ENCODE peak calls at places on chromosomes 2 and 18, in four cellular contexts. Q, A, I and E are unnamed samples.

GRCh38 chr2:230870544-230871360 is 6.0 kb downstream of the ITM2C start:
- DNase-seq in A (no peak), I (no peak), Q (no peak), E (no peak)

GRCh38 chr18:52190630-52191029 is 149.4 kb upstream of the DCC start:
- DNase-seq in I (no peak), A (no peak), Q (no peak), E (no peak)

GRCh38 chr2:122390406-122390805 is 635.0 kb downstream of the TSN start:
- DNase-seq in Q (no peak), A (peak; percentile 48), I (no peak), E (no peak)

GRCh38 chr18:26088482-26088881 is 1.9 kb downstream of the SS18 start:
- DNase-seq in Q (peak; percentile 5), A (no peak), I (no peak), E (no peak)

GRCh38 chr2:105397025-105397722 is 1.7 kb downstream of the FHL2 start:
- DNase-seq in I (no peak), Q (no peak), A (peak; percentile 25), E (no peak)

GRCh38 chr2:166090900-166091299 is 36.9 kb downstream of the SCN1A start:
- DNase-seq in A (no peak), I (no peak), Q (peak; percentile 4), E (no peak)

GRCh38 chr2:89829828-89830227 is 1138.4 kb downstream of the RPIA start:
- DNase-seq in I (no peak), Q (no peak), A (no peak), E (no peak)

GRCh38 chr2:101758001-101758400 is 60.5 kb downstream of the MAP4K4 start:
- DNase-seq in A (no peak), I (no peak), Q (no peak), E (no peak)

GRCh38 chr2:75041226-75041625 is 82.8 kb downstream of the POLE4 start:
- DNase-seq in A (no peak), I (no peak), Q (no peak), E (no peak)

GRCh38 chr2:185618630-185619029 is 120.0 kb upstream of the FSIP2 start:
- DNase-seq in A (no peak), Q (peak; percentile 50), I (no peak), E (no peak)

GRCh38 chr2:100207411-100207885 is 65.1 kb upstream of the AFF3 start:
- DNase-seq in I (no peak), A (no peak), Q (no peak), E (no peak)

GRCh38 chr2:212147921-212148513 is 390.6 kb downstream of the ERBB4 start:
- DNase-seq in Q (peak; percentile 20), A (peak; percentile 20), I (no peak), E (no peak)

GRCh38 chr2:240142256-240142775 is 1.9 kb upstream of the OTOS start:
- DNase-seq in Q (no peak), A (no peak), I (no peak), E (peak; percentile 18)

GRCh38 chr2:45684756-45685155 is 33.3 kb downstream of the PRKCE start:
- DNase-seq in Q (no peak), A (no peak), I (no peak), E (no peak)

GRCh38 chr2:190404487-190404886 is 3.7 kb upstream of the MFSD6 start:
- DNase-seq in I (no peak), A (peak; percentile 23), Q (no peak), E (no peak)

GRCh38 chr2:232659359-232659758 is 26.0 kb downstream of the EFHD1 start:
- DNase-seq in I (no peak), Q (peak; percentile 45), A (no peak), E (no peak)

GRCh38 chr2:33588246-33588645 is 10.9 kb downstream of the FAM98A start:
- DNase-seq in A (no peak), Q (no peak), I (no peak), E (no peak)

GRCh38 chr2:8882094-8882493 is 44.7 kb upstream of the KIDINS220 start:
- DNase-seq in I (peak; percentile 19), A (peak; percentile 32), Q (peak; percentile 12), E (no peak)

GRCh38 chr2:171523969-171524401 is 1.7 kb downstream of the CYBRD1 start:
- DNase-seq in I (no peak), Q (no peak), A (peak; percentile 13), E (no peak)

GRCh38 chr2:25920326-25920725 is 42.0 kb upstream of the ASXL2 start:
- DNase-seq in A (no peak), Q (peak; percentile 35), I (peak; percentile 59), E (no peak)

GRCh38 chr2:28407131-28407975 is 14.7 kb downstream of the FOSL2 start:
- DNase-seq in A (no peak), I (no peak), Q (no peak), E (peak; percentile 75)

GRCh38 chr18:23259701-23260661 is 124.7 kb downstream of the CABLES1 start:
- DNase-seq in Q (peak; percentile 66), I (peak; percentile 74), A (peak; percentile 73), E (peak; percentile 63)

GRCh38 chr18:13032173-13032572 is 41.0 kb downstream of the CEP192 start:
- DNase-seq in I (no peak), A (no peak), Q (no peak), E (no peak)

GRCh38 chr18:14075196-14075595 is 57.0 kb downstream of the ZNF519 start:
- DNase-seq in A (no peak), I (no peak), Q (no peak), E (no peak)

DNA sequence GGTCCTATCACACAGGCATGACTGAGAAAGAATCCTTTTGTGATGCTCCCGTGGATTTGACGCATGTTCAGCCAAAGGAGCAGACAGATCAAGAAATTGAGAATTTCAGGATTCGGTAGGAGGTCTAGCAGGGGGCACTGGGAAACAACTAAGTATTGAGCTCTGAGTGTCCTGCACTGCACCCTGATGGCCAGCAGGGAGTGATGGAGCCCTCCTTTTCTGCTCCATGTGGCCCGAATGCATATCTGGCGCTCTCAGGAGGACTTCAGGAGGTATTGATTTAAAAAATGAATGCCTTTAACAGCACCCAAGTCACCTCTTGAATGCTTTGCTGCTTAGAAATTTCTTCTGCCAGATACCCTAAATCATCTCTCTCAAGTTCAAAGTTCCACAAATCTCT is 58.0 kb downstream of the ZNF519 start:
- DNase-seq in I (no peak), Q (no peak), A (no peak), E (no peak)
- TF ChIP-seq CTCF in I (peak; percentile 40), Q (peak; percentile 20), A (peak; percentile 11), E (no peak)

DNA sequence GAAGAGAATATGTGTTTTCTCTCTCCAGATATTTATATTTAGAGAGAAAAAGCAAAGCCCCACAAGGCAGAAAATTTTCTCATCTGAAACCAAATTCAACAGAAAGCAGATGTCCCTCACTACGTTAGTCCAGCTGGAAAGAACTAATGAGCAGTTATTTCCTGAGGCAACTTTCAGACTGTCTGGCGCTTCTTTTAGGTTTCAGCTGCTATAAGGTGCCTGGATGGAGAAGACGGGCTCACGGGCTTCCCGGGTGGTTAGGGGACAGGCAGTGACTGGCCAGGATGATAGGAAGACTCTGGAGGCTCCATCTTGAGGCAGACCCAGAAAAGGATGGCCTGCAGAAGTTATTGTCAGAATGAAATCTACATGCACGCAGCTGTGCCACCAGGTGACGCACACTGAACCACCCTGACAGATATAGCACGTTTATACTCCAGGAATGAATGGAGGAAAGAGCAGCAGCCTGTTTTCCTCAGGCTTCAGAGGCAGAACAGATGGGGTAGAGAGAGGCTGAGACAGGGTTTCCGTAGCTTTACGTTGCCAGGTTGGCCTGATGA is 50.7 kb downstream of the MRPL35 start:
- DNase-seq in I (peak; percentile 57), A (no peak), Q (no peak), E (no peak)
- TF ChIP-seq CTCF in I (peak; percentile 48), A (no peak), Q (no peak), E (no peak)

GRCh38 chr2:116510117-116510671 is 1304.3 kb upstream of the DDX18 start:
- DNase-seq in I (no peak), A (peak; percentile 4), Q (peak; percentile 4), E (no peak)
- TF ChIP-seq CTCF in I (peak; percentile 34), A (peak; percentile 47), Q (peak; percentile 34), E (no peak)

DNA sequence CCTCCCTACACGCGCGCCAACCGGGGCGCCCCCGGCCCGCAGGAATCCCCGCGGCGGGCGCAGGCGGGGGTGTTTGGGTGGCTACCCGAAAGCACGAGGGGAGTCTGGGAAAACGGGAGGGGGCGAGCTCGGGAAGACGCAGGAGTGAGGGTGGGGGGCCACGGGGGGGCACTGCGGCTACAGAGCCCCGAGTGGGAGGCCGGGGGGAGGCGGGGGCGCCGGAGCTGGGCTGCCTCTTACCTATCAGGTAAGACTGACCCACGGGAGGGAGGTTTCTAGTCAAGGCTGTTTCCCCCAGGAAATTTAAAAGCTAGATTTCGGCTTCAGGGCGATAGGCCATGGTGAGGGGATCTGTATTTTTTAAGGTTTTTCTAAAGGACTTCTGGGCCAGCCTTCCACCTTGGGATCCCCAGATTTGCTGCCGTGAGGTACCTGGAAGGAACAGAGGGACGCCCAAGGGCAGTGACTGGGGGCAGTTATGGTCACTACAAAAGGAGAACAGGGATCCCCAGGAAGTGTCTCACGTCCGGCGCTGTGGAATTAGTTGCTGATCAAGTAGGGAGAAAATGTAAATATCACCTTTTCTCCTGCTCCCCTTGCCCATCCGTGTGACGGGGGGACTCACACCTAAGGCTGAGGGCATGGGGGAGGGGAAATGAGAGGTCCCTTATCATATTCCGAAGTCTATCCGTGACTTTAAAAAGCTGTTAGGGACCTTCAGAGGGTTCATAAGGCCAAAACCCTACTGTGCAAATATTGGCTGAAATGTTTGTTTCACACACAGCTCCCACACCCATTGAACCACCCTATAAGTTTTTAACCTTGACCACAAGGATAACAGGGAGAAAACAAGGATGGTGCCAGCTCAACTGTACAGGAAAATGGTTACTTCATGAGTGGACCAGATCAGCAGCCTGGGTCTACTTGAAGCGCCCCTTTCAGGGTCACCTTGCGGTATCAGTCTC is 638 bp upstream of the IRS1 start:
- DNase-seq in A (no peak), I (no peak), Q (peak; percentile 26), E (no peak)
- TF ChIP-seq CTCF in A (peak; percentile 9), I (peak; percentile 63), Q (no peak), E (peak; percentile 44)